ENCODE peak calls at places on chromosomes 6 and 20, in five cellular contexts. One of them, this sample, is unnamed.

GRCh38 chr6:25363429-25363828 is 84.3 kb downstream of the CARMIL1 start:
- DNase-seq in OCI-LY7: peak
- DNase-seq in astrocyte of the spinal cord: no peak
- DNase-seq in stimulated activated CD8-positive, alpha-beta memory T cell treated with anti-CD3 and anti-CD28 coated beads, Interleukin-15, amount 100 ng/mL, for 1 hour: no peak
- DNase-seq in ACHN: no peak
- DNase-seq in this sample: no peak

GRCh38 chr6:14881399-14881798 is 364.5 kb upstream of the JARID2 start:
- DNase-seq in OCI-LY7: no peak
- DNase-seq in astrocyte of the spinal cord: peak
- DNase-seq in stimulated activated CD8-positive, alpha-beta memory T cell treated with anti-CD3 and anti-CD28 coated beads, Interleukin-15, amount 100 ng/mL, for 1 hour: no peak
- DNase-seq in ACHN: peak
- DNase-seq in this sample: peak

GRCh38 chr6:92770540-92770939 is 648.8 kb downstream of the EPHA7 start:
- DNase-seq in OCI-LY7: no peak
- DNase-seq in astrocyte of the spinal cord: no peak
- DNase-seq in stimulated activated CD8-positive, alpha-beta memory T cell treated with anti-CD3 and anti-CD28 coated beads, Interleukin-15, amount 100 ng/mL, for 1 hour: no peak
- DNase-seq in ACHN: no peak
- DNase-seq in this sample: no peak

GRCh38 chr6:160792711-160793110 is 90.7 kb downstream of the PLG start:
- DNase-seq in OCI-LY7: no peak
- DNase-seq in astrocyte of the spinal cord: no peak
- DNase-seq in stimulated activated CD8-positive, alpha-beta memory T cell treated with anti-CD3 and anti-CD28 coated beads, Interleukin-15, amount 100 ng/mL, for 1 hour: no peak
- DNase-seq in ACHN: no peak
- DNase-seq in this sample: no peak

GRCh38 chr20:45993197-45993951 is 15.3 kb upstream of the MMP9 start:
- DNase-seq in OCI-LY7: no peak
- DNase-seq in astrocyte of the spinal cord: no peak
- DNase-seq in stimulated activated CD8-positive, alpha-beta memory T cell treated with anti-CD3 and anti-CD28 coated beads, Interleukin-15, amount 100 ng/mL, for 1 hour: no peak
- DNase-seq in ACHN: no peak
- DNase-seq in this sample: no peak

GRCh38 chr6:146719387-146719786 is 120.6 kb downstream of the ADGB start:
- DNase-seq in OCI-LY7: no peak
- DNase-seq in astrocyte of the spinal cord: no peak
- DNase-seq in stimulated activated CD8-positive, alpha-beta memory T cell treated with anti-CD3 and anti-CD28 coated beads, Interleukin-15, amount 100 ng/mL, for 1 hour: no peak
- DNase-seq in ACHN: no peak
- DNase-seq in this sample: no peak

GRCh38 chr20:21278829-21279228 is 24.3 kb upstream of the XRN2 start:
- DNase-seq in OCI-LY7: no peak
- DNase-seq in astrocyte of the spinal cord: no peak
- DNase-seq in stimulated activated CD8-positive, alpha-beta memory T cell treated with anti-CD3 and anti-CD28 coated beads, Interleukin-15, amount 100 ng/mL, for 1 hour: no peak
- DNase-seq in ACHN: no peak
- DNase-seq in this sample: no peak

GRCh38 chr6:28907394-28907793 is 16.4 kb downstream of the TRIM27 start:
- DNase-seq in OCI-LY7: no peak
- DNase-seq in astrocyte of the spinal cord: peak
- DNase-seq in stimulated activated CD8-positive, alpha-beta memory T cell treated with anti-CD3 and anti-CD28 coated beads, Interleukin-15, amount 100 ng/mL, for 1 hour: no peak
- DNase-seq in ACHN: no peak
- DNase-seq in this sample: no peak

GRCh38 chr6:45591306-45591705 is 213.6 kb upstream of the SUPT3H start:
- DNase-seq in OCI-LY7: no peak
- DNase-seq in astrocyte of the spinal cord: peak
- DNase-seq in stimulated activated CD8-positive, alpha-beta memory T cell treated with anti-CD3 and anti-CD28 coated beads, Interleukin-15, amount 100 ng/mL, for 1 hour: no peak
- DNase-seq in ACHN: peak
- DNase-seq in this sample: no peak

GRCh38 chr6:48151142-48151541 is 40.1 kb upstream of the PTCHD4 start:
- DNase-seq in OCI-LY7: no peak
- DNase-seq in astrocyte of the spinal cord: peak
- DNase-seq in stimulated activated CD8-positive, alpha-beta memory T cell treated with anti-CD3 and anti-CD28 coated beads, Interleukin-15, amount 100 ng/mL, for 1 hour: no peak
- DNase-seq in ACHN: no peak
- DNase-seq in this sample: peak

GRCh38 chr20:59020938-59021551 is 1.8 kb downstream of the TUBB1 start:
- DNase-seq in OCI-LY7: no peak
- DNase-seq in astrocyte of the spinal cord: peak
- DNase-seq in stimulated activated CD8-positive, alpha-beta memory T cell treated with anti-CD3 and anti-CD28 coated beads, Interleukin-15, amount 100 ng/mL, for 1 hour: no peak
- DNase-seq in ACHN: no peak
- DNase-seq in this sample: peak

GRCh38 chr6:151141685-151142084 is 98.1 kb upstream of the AKAP12 start:
- DNase-seq in OCI-LY7: no peak
- DNase-seq in astrocyte of the spinal cord: no peak
- DNase-seq in stimulated activated CD8-positive, alpha-beta memory T cell treated with anti-CD3 and anti-CD28 coated beads, Interleukin-15, amount 100 ng/mL, for 1 hour: no peak
- DNase-seq in ACHN: no peak
- DNase-seq in this sample: no peak

GRCh38 chr6:83735461-83735860 is 26.6 kb upstream of the SNAP91 start:
- DNase-seq in OCI-LY7: no peak
- DNase-seq in astrocyte of the spinal cord: no peak
- DNase-seq in stimulated activated CD8-positive, alpha-beta memory T cell treated with anti-CD3 and anti-CD28 coated beads, Interleukin-15, amount 100 ng/mL, for 1 hour: no peak
- DNase-seq in ACHN: no peak
- DNase-seq in this sample: no peak

This sample was measured in astrocyte of the cerebellum.